ENCODE peak calls at places on chromosomes 4 and X, in eight cellular contexts. X, Q, M, L, N, F, T and I are unnamed samples.

GRCh38 chrX:77638397-77638796 is 147.6 kb downstream of the ATRX start:
- DNase-seq in N (no peak), Q (no peak), M (no peak), L (no peak), X (no peak), T (no peak), F (no peak), I (no peak)

GRCh38 chrX:138986235-138986634 is 274.7 kb upstream of the FGF13 start:
- DNase-seq in Q (no peak), T (no peak), M (no peak), L (no peak), F (peak; percentile 59), N (no peak), X (no peak), I (no peak)

GRCh38 chr4:11182586-11183357 is 245.9 kb downstream of the HS3ST1 start:
- DNase-seq in T (peak; percentile 20), F (no peak), N (no peak), M (no peak), Q (no peak), X (no peak), L (no peak), I (no peak)

GRCh38 chr4:105145913-105146285 is 777 bp upstream of the TET2 start:
- DNase-seq in F (no peak), X (peak; percentile 24), T (no peak), L (no peak), N (peak; percentile 46), Q (peak; percentile 71), M (no peak), I (no peak)

GRCh38 chr4:119286377-119287002 is 35.4 kb downstream of the FABP2 start:
- DNase-seq in N (peak; percentile 66), L (no peak), Q (peak; percentile 46), M (peak; percentile 73), F (peak; percentile 85), T (peak; percentile 83), X (no peak), I (no peak)

GRCh38 chr4:6468376-6468775 is 4.0 kb downstream of the PPP2R2C start:
- DNase-seq in N (no peak), T (no peak), Q (no peak), M (no peak), L (no peak), X (no peak), F (no peak), I (no peak)

GRCh38 chr4:151581575-151581974 is 172.6 kb downstream of the FHIP1A start:
- DNase-seq in Q (no peak), L (no peak), T (no peak), F (no peak), N (no peak), M (no peak), X (no peak), I (no peak)

GRCh38 chrX:40418413-40419195 is 162.2 kb upstream of the ATP6AP2 start:
- DNase-seq in Q (no peak), L (no peak), N (peak; percentile 44), M (no peak), F (no peak), T (no peak), X (no peak), I (no peak)

GRCh38 chrX:47573334-47574095 is 8.7 kb upstream of the TIMP1 start:
- DNase-seq in M (no peak), L (no peak), T (peak; percentile 73), N (no peak), X (no peak), F (peak; percentile 70), Q (peak; percentile 91), I (no peak)

GRCh38 chr4:114287079-114287696 is 307.7 kb upstream of the ARSJ start:
- DNase-seq in Q (no peak), T (no peak), L (no peak), M (no peak), F (no peak), X (no peak), N (no peak), I (no peak)

GRCh38 chrX:148448686-148449085 is 51.7 kb upstream of the AFF2 start:
- DNase-seq in M (no peak), X (no peak), F (no peak), T (no peak), N (peak; percentile 6), L (no peak), Q (no peak), I (no peak)

GRCh38 chr4:36189511-36190226 is 54.6 kb downstream of the ARAP2 start:
- DNase-seq in M (no peak), L (no peak), F (no peak), X (no peak), T (no peak), Q (no peak), N (peak; percentile 46), I (no peak)

GRCh38 chr4:150323551-150324325 is 245.5 kb downstream of the DCLK2 start:
- DNase-seq in F (peak; percentile 25), X (no peak), L (no peak), T (peak; percentile 49), N (no peak), Q (peak; percentile 21), M (no peak), I (no peak)

GRCh38 chr4:7876096-7876993 is 63.3 kb downstream of the AFAP1 start:
- DNase-seq in L (no peak), M (peak; percentile 34), Q (peak; percentile 58), F (peak; percentile 66), N (peak; percentile 8), X (no peak), T (peak; percentile 73), I (no peak)

GRCh38 chrX:49842603-49843002 is 13.5 kb downstream of the PAGE4 start:
- DNase-seq in Q (no peak), X (no peak), L (no peak), N (no peak), M (no peak), F (no peak), T (no peak), I (no peak)

GRCh38 chrX:49846004-49846403 is 16.9 kb downstream of the PAGE4 start:
- DNase-seq in Q (no peak), M (no peak), T (no peak), L (no peak), N (peak; percentile 16), F (no peak), X (no peak), I (no peak)

GRCh38 chrX:49844622-49845021 is 15.5 kb downstream of the PAGE4 start:
- DNase-seq in X (no peak), L (no peak), M (no peak), F (no peak), Q (no peak), N (no peak), T (no peak), I (peak; percentile 58)

GRCh38 chrX:49838374-49838773 is 9.3 kb downstream of the PAGE4 start:
- DNase-seq in N (peak; percentile 44), Q (peak; percentile 51), T (peak; percentile 15), M (peak; percentile 33), X (no peak), F (peak; percentile 9), L (no peak), I (no peak)

GRCh38 chrX:49840679-49841078 is 11.6 kb downstream of the PAGE4 start:
- DNase-seq in X (no peak), N (peak; percentile 72), T (peak; percentile 35), M (peak; percentile 71), Q (peak; percentile 86), F (peak; percentile 25), L (no peak), I (peak; percentile 76)
- TF ChIP-seq CTCF in X (no peak), N (peak; percentile 45), T (peak; percentile 39), M (peak; percentile 63), Q (peak; percentile 73), F (peak; percentile 31), L (no peak), I (peak; percentile 29)

DNA sequence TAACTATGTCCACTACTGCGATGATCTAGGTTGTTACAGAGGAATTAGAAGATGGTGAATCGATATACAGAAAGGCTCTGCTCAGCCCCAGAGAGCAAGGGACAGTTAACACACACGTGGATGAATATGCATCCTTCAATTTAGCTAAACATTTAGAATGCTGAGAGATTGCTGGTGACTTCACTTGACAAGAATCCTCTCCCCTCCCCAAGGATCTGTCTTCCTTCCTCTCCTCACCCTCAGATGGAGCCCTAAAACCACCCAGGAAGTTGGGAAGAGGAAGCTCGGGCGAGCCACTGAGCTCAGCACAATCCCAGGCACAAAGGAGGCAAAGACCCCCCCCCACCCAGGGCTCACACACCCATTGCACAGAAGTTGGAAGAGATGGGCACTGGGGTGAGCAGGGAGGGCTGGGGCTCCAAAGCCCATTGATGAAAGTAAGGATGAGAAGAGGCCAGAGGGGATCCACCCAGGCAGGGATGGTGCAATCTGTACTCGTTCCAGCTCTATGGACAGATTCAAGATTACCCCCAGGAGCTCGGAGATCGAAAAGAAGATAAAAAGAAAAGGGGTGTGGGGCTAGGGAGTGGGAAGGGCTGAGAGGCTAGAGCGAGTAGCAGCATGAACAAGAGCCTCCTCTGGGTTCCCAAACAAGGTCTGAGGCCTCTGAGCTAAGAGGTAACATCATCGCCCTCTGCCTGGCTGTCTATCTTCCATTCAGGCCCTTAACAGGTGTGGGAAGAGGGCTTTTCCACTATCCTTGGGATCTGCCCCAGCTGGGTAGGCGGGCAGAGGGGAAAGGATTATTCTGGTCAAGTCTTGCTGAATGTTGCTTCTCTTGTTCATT is 1.3 kb downstream of the TFE3 start:
- DNase-seq in F (peak; percentile 70), X (no peak), M (peak; percentile 35), T (peak; percentile 73), Q (peak; percentile 21), L (no peak), N (peak; percentile 13), I (no peak)
- TF ChIP-seq CTCF in F (no peak), X (no peak), M (no peak), T (peak; percentile 2), Q (peak; percentile 1), L (no peak), N (no peak), I (no peak)

GRCh38 chrX:123580871-123581270 is 152.0 kb downstream of the THOC2 start:
- DNase-seq in L (no peak), F (no peak), X (no peak), M (no peak), N (no peak), T (no peak), Q (no peak), I (no peak)

DNA sequence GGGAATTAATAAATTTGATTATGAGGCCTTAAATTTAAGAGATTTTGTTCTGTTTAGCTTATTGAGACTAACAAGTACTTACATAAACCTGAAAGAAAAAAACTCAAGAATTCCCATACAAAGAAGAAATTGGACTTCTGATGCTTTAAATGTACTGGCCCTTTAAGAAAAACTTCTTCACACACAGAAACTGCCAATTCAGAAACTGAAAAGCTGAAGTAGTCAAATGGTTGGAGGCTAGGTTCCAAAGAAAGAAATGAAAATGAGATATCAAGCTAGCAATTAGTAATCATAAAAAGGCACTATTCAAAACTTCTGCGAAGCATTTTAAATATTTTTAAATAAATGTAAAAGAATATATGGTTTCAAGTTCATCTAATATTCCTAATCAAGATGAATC is 151.3 kb downstream of the THOC2 start:
- DNase-seq in F (no peak), Q (no peak), N (peak; percentile 15), L (no peak), M (no peak), T (no peak), X (no peak), I (no peak)
- TF ChIP-seq CTCF in F (no peak), Q (no peak), N (no peak), L (no peak), M (no peak), T (no peak), X (no peak), I (no peak)

DNA sequence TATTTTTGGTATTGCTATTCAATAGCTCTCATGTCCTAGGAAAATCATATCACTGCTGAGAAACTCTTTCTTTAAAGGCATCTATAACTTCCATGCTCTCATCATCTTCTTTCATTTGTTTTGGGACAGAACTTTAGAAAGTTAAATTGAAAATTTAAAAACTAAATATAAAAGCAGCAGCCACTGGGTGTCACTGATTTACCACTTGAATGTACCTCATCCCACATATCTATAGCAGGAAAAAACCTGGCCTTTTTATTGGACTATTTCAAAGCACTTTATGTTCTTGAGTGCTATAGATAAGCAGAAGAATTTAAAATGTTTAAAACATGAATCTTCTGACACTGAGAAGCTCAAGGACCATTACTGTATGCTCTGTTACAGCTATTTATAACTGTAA is 165.3 kb upstream of the TTC29 start:
- DNase-seq in F (peak; percentile 18), L (no peak), N (no peak), T (peak; percentile 47), M (peak; percentile 55), X (no peak), Q (no peak), I (no peak)
- TF ChIP-seq CTCF in F (peak; percentile 34), L (no peak), N (no peak), T (peak; percentile 58), M (peak; percentile 57), X (no peak), Q (peak; percentile 41), I (peak; percentile 19)